ENCODE peak calls at places on chromosomes 2 and 18, in seven cellular contexts. Y is CD8-positive, alpha-beta memory T cell; A is lung; T is cardiac fibroblast; G is transverse colon; M is brain microvascular endothelial cell; R is adrenal gland. J is an unnamed sample.

GRCh38 chr2:58920001-58920400 is 678.9 kb upstream of the FANCL start:
- DNase-seq in T (no peak), A (no peak), R (no peak), G (no peak), M (peak), Y (no peak), J (peak)

GRCh38 chr18:38241736-38242135 is 676.1 kb upstream of the CELF4 start:
- DNase-seq in A (no peak), Y (no peak), R (no peak), M (peak), T (no peak), G (no peak), J (peak)

GRCh38 chr18:47983055-47983454 is 52.6 kb upstream of the SMAD2 start:
- DNase-seq in T (no peak), R (no peak), M (no peak), A (no peak), G (no peak), Y (no peak), J (no peak)

GRCh38 chr2:65057391-65058052 is 1.3 kb downstream of the CEP68 start:
- DNase-seq in Y (peak), A (no peak), M (no peak), T (peak), G (no peak), R (no peak), J (peak)

GRCh38 chr2:220347661-220348060 is 720.2 kb downstream of the SLC4A3 start:
- DNase-seq in Y (no peak), T (no peak), G (no peak), M (no peak), R (no peak), A (no peak), J (no peak)

GRCh38 chr2:3171564-3172264 is 205.9 kb downstream of the EIPR1 start:
- DNase-seq in A (no peak), R (no peak), G (no peak), M (no peak), T (no peak), Y (no peak), J (no peak)

GRCh38 chr2:134603966-134604365 is 114.8 kb downstream of the TMEM163 start:
- DNase-seq in A (no peak), T (no peak), R (no peak), M (no peak), G (no peak), Y (no peak), J (no peak)

GRCh38 chr2:207490441-207490840 is 39.3 kb upstream of the CREB1 start:
- DNase-seq in R (no peak), T (no peak), M (no peak), Y (no peak), A (no peak), G (no peak), J (no peak)

GRCh38 chr2:20065885-20066602 is 14.6 kb upstream of the LAPTM4A start:
- DNase-seq in R (peak), M (peak), A (no peak), T (peak), G (peak), Y (no peak), J (peak)

DNA sequence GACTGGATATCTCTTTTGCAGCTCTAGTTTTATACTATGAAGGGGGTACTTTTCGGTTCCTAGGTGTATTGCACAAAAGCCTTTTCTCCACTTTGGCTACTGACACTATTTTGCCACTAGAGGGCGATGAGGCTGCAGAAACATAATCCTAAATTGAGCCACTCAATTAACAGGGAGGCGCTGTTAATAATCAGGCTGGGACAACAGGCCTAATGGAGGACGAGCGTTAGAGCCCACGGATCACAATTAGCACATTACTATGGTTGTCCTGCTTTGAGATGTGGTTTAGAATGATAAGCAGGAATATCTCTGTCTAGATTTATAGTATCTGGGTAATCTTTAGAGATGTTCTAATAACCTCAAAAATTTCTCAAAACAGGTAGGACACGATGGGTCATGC is 62.2 kb upstream of the PMAIP1 start:
- DNase-seq in Y (peak), M (peak), T (peak), A (peak), R (peak), G (peak), J (peak)
- H3K4me3 ChIP-seq in Y (no peak), M (no peak), T (no peak), A (no peak), R (no peak), G (no peak), J (no peak)

DNA sequence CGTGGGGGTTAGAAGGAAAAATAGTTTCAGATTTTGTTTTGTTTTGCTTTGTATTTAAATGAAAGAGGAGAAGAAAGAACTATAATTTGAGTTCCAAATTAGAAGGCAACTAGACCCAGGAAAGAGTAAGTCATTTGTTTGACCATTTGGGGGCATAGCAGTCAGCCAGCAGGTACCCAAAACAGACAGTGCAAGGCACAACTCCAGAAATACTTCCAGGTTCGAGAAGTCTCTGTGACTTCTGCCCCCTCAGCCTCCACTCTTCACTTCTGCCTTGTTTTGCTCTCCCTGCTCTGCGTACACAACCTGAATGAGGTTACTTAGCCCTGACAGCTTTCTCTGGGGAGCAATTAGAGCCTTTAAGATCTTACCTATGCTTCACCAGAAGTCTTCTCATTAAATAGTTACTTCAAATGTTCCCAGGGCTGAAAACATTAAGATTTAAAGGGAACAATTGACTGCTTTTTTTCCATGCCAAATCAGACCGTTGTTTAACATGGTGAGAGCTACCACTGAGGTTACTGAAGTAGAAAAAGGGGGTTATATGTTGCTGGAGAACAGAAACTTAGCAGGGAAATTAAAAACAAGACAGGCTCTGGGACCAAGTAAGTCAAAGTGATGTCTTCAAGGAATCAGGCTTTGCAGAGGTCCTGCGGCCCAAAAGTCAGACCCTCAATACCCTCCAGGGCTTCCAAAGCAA is 216.9 kb downstream of the BCL11A start:
- DNase-seq in T (no peak), M (no peak), R (no peak), Y (no peak), G (no peak), A (no peak), J (no peak)
- H3K4me3 ChIP-seq in T (no peak), M (no peak), R (no peak), Y (no peak), G (no peak), A (no peak), J (no peak)

DNA sequence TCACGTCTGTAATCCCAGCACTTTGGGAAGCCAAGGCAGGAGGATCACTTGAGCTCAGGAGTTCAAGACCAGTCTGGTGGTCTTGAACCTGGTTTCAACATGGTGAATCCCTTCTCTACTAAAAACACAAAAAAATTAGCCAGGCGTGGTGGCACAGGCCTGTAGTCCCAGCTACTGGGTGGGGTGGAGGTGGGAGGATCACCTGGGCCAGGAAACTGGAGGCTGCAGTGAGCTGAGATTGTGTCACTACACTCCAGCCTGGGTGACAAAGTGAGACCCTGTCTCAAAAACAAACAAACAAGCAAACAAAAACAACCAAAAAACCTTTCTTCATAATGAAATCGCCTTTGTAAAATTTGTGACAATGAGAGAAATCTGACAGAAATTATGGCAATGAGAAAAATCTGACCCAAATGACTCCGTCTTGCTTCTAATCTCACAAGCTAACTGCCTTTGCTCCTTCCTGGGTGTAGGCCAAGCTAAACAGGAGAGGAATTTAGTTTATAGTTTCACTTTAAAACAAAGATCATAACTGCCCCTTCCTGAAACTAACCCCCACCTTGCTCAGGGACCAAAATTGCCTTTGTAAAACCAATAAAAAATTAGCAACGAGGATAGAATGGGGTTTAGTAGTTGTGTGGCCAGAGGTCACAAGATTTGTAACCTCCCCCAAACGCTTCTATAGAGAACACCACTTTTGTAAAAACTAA is 60.7 kb upstream of the KIF5C start:
- DNase-seq in G (peak), T (peak), R (peak), Y (no peak), M (peak), A (no peak), J (peak)
- H3K4me3 ChIP-seq in G (no peak), T (no peak), R (no peak), Y (no peak), M (no peak), A (no peak), J (no peak)

GRCh38 chr2:25617948-25618646 is 55.3 kb downstream of the DTNB start:
- DNase-seq in M (peak), G (no peak), A (no peak), T (peak), R (no peak), Y (no peak), J (peak)
- H3K4me3 ChIP-seq in M (peak), G (no peak), A (no peak), T (no peak), R (no peak), Y (no peak), J (peak)

GRCh38 chr2:108377815-108378630 is at the start of gene SULT1C4:
- DNase-seq in M (peak), R (peak), T (peak), A (peak), Y (no peak), G (peak), J (peak)
- H3K4me3 ChIP-seq in M (peak), R (no peak), T (no peak), A (peak), Y (no peak), G (peak), J (peak)

GRCh38 chr18:22169011-22169888 is at the start of gene GATA6:
- DNase-seq in T (peak), A (peak), Y (peak), M (peak), R (peak), G (peak), J (peak)

GRCh38 chr18:22167471-22168151 is 1.8 kb upstream of the GATA6 start:
- DNase-seq in T (peak), R (peak), M (no peak), Y (no peak), G (peak), A (no peak), J (peak)

GRCh38 chr18:22169889-22170420 is 566 bp downstream of the GATA6 start:
- DNase-seq in Y (no peak), G (no peak), T (peak), M (no peak), R (peak), A (no peak), J (no peak)

GRCh38 chr18:22167091-22167470 is 2.3 kb upstream of the GATA6 start:
- DNase-seq in Y (no peak), M (no peak), A (no peak), T (no peak), R (peak), G (no peak), J (no peak)

GRCh38 chr18:22168360-22168921 is 948 bp upstream of the GATA6 start:
- DNase-seq in M (no peak), G (peak), Y (peak), T (peak), R (peak), A (no peak), J (no peak)
- H3K4me3 ChIP-seq in M (peak), G (peak), Y (no peak), T (peak), R (no peak), A (peak), J (peak)

J was measured in astrocyte of the spinal cord.